ENCODE peak calls at places on chromosomes 6 and 20, in ten cellular contexts. A is A673; K is AG09309; Q is GM12891; U is PC-3; T is ELR; Y is K562; R is NCI-H1105 treated with DMSO at 0.1 percent for 48 hours; P is stimulated activated CD4-positive, alpha-beta T cell treated with anti-CD3 and anti-CD28 coated beads, Interleukin-15, amount 100 ng/mL, for 1 hour; G is M059J. J is an unnamed sample.
A peak's percentile ranks its signal among the peaks of the same experiment; 100 is the strongest.

GRCh38 chr20:23641936-23642751 is 4.4 kb upstream of the CST3 start:
- DNase-seq in K (peak; percentile 55), T (peak; percentile 81), P (no peak), Y (no peak), U (peak; percentile 75), R (no peak), G (peak; percentile 94), Q (no peak), A (no peak), J (peak; percentile 87)

GRCh38 chr6:101393291-101394251 is at the start of gene GRIK2:
- DNase-seq in P (no peak), R (peak; percentile 85), G (peak; percentile 41), Y (peak; percentile 14), A (peak; percentile 81), K (no peak), Q (no peak), T (peak; percentile 65), U (peak; percentile 45), J (peak; percentile 55)

GRCh38 chr6:142945071-142945445 is at the start of gene HIVEP2:
- DNase-seq in U (peak; percentile 76), K (no peak), Q (peak; percentile 26), T (peak; percentile 92), P (peak; percentile 85), Y (peak; percentile 70), R (no peak), A (peak; percentile 58), G (peak; percentile 89), J (peak; percentile 95)

GRCh38 chr6:156191895-156192294 is 585.3 kb upstream of the ARID1B start:
- DNase-seq in Y (no peak), U (no peak), G (no peak), A (no peak), Q (no peak), T (no peak), P (no peak), R (no peak), K (no peak), J (no peak)

GRCh38 chr6:72941751-72942150 is 283.5 kb downstream of the KHDC1L start:
- DNase-seq in G (no peak), Q (no peak), R (peak; percentile 90), P (no peak), U (peak; percentile 13), T (no peak), A (no peak), Y (no peak), K (no peak), J (no peak)

GRCh38 chr6:28541996-28542395 is 16.3 kb downstream of the GPX5 start:
- DNase-seq in Q (no peak), T (no peak), A (no peak), R (no peak), P (no peak), U (no peak), Y (no peak), G (no peak), K (no peak), J (no peak)

GRCh38 chr6:31597006-31597405 is 4.2 kb upstream of the NCR3 start:
- DNase-seq in T (peak; percentile 71), K (no peak), P (no peak), R (peak; percentile 37), U (peak; percentile 58), G (peak; percentile 59), Y (peak; percentile 74), A (peak; percentile 75), Q (no peak), J (peak; percentile 37)

GRCh38 chr6:30955367-30956042 is 14.7 kb downstream of the MUCL3 start:
- DNase-seq in K (no peak), A (peak; percentile 89), U (peak; percentile 47), P (peak; percentile 73), Y (peak; percentile 92), T (peak; percentile 58), Q (peak; percentile 80), G (peak; percentile 68), R (peak; percentile 61), J (no peak)

GRCh38 chr6:144690659-144691058 is 405.5 kb downstream of the UTRN start:
- DNase-seq in K (no peak), R (no peak), G (no peak), A (no peak), Y (no peak), P (no peak), U (no peak), T (no peak), Q (no peak), J (no peak)

GRCh38 chr6:129440691-129441090 is 269.3 kb downstream of the ARHGAP18 start:
- DNase-seq in G (peak; percentile 70), U (no peak), T (peak; percentile 23), A (peak; percentile 15), Y (no peak), P (no peak), Q (no peak), K (peak; percentile 1), R (no peak), J (peak; percentile 11)

GRCh38 chr20:555933-556332 is 12.3 kb upstream of the CSNK2A1 start:
- DNase-seq in P (no peak), Q (no peak), G (peak; percentile 39), U (no peak), T (no peak), K (no peak), A (peak; percentile 23), Y (peak; percentile 46), R (peak; percentile 22), J (no peak)

GRCh38 chr20:37905969-37906613 is 3.2 kb downstream of the VSTM2L start:
- DNase-seq in A (no peak), K (no peak), G (no peak), R (no peak), P (no peak), U (no peak), T (no peak), Y (no peak), Q (no peak), J (no peak)

GRCh38 chr20:52081791-52082190 is 109.8 kb downstream of the ZFP64 start:
- DNase-seq in Q (no peak), Y (no peak), K (no peak), R (no peak), P (no peak), A (no peak), T (no peak), G (no peak), U (no peak), J (no peak)

GRCh38 chr6:113813207-113813606 is 43.9 kb upstream of the MARCKS start:
- DNase-seq in U (no peak), Q (no peak), R (no peak), T (peak; percentile 65), Y (no peak), A (no peak), P (no peak), G (peak; percentile 82), K (peak; percentile 61), J (no peak)

GRCh38 chr20:37364013-37364926 is 18.3 kb downstream of the SRC start:
- DNase-seq in U (no peak), Y (no peak), Q (no peak), G (no peak), K (no peak), P (no peak), A (no peak), R (no peak), T (no peak), J (no peak)

GRCh38 chr6:105302617-105303128 is 100.2 kb downstream of the PREP start:
- DNase-seq in A (no peak), P (no peak), R (no peak), K (no peak), U (peak; percentile 34), G (no peak), T (no peak), Q (no peak), Y (no peak), J (no peak)

GRCh38 chr6:75287424-75287823 is 2.8 kb upstream of the TMEM30A start:
- DNase-seq in A (no peak), G (no peak), Q (no peak), K (no peak), U (no peak), R (no peak), Y (no peak), P (no peak), T (no peak), J (no peak)

GRCh38 chr6:157093555-157093954 is 229.8 kb downstream of the TMEM242 start:
- DNase-seq in A (no peak), R (no peak), Y (no peak), T (no peak), U (no peak), K (no peak), G (no peak), Q (no peak), P (no peak), J (no peak)

GRCh38 chr6:11381801-11382513 is 149.5 kb upstream of the NEDD9 start:
- DNase-seq in Y (no peak), U (no peak), K (no peak), R (no peak), G (no peak), Q (peak; percentile 34), A (no peak), T (no peak), P (peak; percentile 20), J (no peak)

GRCh38 chr6:133093957-133094356 is 147.2 kb upstream of the EYA4 start:
- DNase-seq in U (peak; percentile 48), R (peak; percentile 22), A (no peak), T (no peak), G (no peak), Q (no peak), P (no peak), Y (no peak), K (no peak), J (peak; percentile 50)

GRCh38 chr6:14738497-14738896 is 507.4 kb upstream of the JARID2 start:
- DNase-seq in R (no peak), Y (no peak), P (no peak), G (no peak), K (no peak), Q (no peak), T (no peak), A (no peak), U (no peak), J (no peak)

GRCh38 chr6:78570044-78570443 is 297.3 kb upstream of the IRAK1BP1 start:
- DNase-seq in Q (no peak), Y (no peak), K (no peak), A (no peak), G (no peak), R (no peak), T (no peak), U (no peak), P (no peak), J (no peak)

GRCh38 chr6:107635058-107635515 is 145.2 kb downstream of the SOBP start:
- DNase-seq in R (no peak), A (no peak), P (no peak), K (no peak), Y (no peak), T (no peak), G (no peak), U (no peak), Q (no peak), J (no peak)

GRCh38 chr6:109296971-109297372 is 85.3 kb downstream of the CD164 start:
- DNase-seq in R (no peak), T (no peak), G (peak; percentile 27), P (no peak), A (no peak), U (no peak), Y (peak; percentile 62), K (no peak), Q (no peak), J (no peak)

GRCh38 chr20:9068232-9068781 is 580 bp upstream of the PLCB4 start:
- DNase-seq in G (peak; percentile 75), P (no peak), K (no peak), T (peak; percentile 64), Y (no peak), U (peak; percentile 69), A (peak; percentile 58), R (peak; percentile 70), Q (peak; percentile 5), J (peak; percentile 55)

GRCh38 chr20:10110151-10110550 is 75.4 kb downstream of the ANKEF1 start:
- DNase-seq in R (no peak), K (no peak), A (no peak), P (no peak), G (peak; percentile 95), U (peak; percentile 68), Q (no peak), T (peak; percentile 84), Y (no peak), J (peak; percentile 79)

GRCh38 chr6:78427386-78427785 is 440.0 kb upstream of the IRAK1BP1 start:
- DNase-seq in P (no peak), T (no peak), K (no peak), U (no peak), Y (no peak), R (no peak), G (no peak), Q (no peak), A (no peak), J (no peak)

GRCh38 chr20:50248104-50248631 is 57.5 kb downstream of the CEBPB start:
- DNase-seq in Q (no peak), K (peak; percentile 37), U (no peak), P (no peak), Y (peak; percentile 47), A (no peak), T (peak; percentile 88), G (peak; percentile 89), R (no peak), J (peak; percentile 36)

J was measured in epithelial cell of esophagus.